ENCODE peak calls at places on chromosomes 6 and 20, in five cellular contexts. C is pancreas, N is sigmoid colon, E is BE2C, D is mesendoderm. G is an unnamed sample.

GRCh38 chr20:1108437-1108920 is 9.9 kb upstream of the PSMF1 start:
- DNase-seq in C (no peak), N (no peak), E (peak), D (peak), G (peak)

GRCh38 chr6:170374571-170375444 is 68.2 kb downstream of the FAM120B start:
- DNase-seq in C (no peak), N (no peak), E (no peak), D (no peak), G (no peak)

GRCh38 chr20:14512856-14513255 is 175.4 kb upstream of the FLRT3 start:
- DNase-seq in C (no peak), N (no peak), E (no peak), D (no peak), G (no peak)

GRCh38 chr6:56244089-56244488 is 3.3 kb downstream of the COL21A1 start:
- DNase-seq in C (no peak), N (no peak), E (no peak), D (no peak), G (no peak)

GRCh38 chr6:44664716-44665115 is 277.2 kb downstream of the CDC5L start:
- DNase-seq in C (no peak), N (no peak), E (peak), D (peak), G (no peak)

GRCh38 chr6:150134280-150134920 is 8.4 kb upstream of the PPP1R14C start:
- DNase-seq in C (no peak), N (no peak), E (no peak), D (no peak), G (no peak)

GRCh38 chr6:132734694-132735236 is 20.9 kb upstream of the VNN1 start:
- DNase-seq in C (peak), N (no peak), E (no peak), D (peak), G (no peak)

GRCh38 chr20:10708342-10709185 is 34.8 kb upstream of the JAG1 start:
- DNase-seq in C (no peak), N (no peak), E (no peak), D (no peak), G (no peak)

GRCh38 chr20:611843-612185 is 1.7 kb upstream of the TCF15 start:
- DNase-seq in C (no peak), N (no peak), E (no peak), D (peak), G (no peak)

GRCh38 chr20:41213150-41213820 is 75.9 kb downstream of the PLCG1 start:
- DNase-seq in C (no peak), N (no peak), E (peak), D (no peak), G (no peak)

GRCh38 chr6:83815631-83816030 is 37.5 kb upstream of the RIPPLY2 start:
- DNase-seq in C (no peak), N (no peak), E (no peak), D (peak), G (no peak)

GRCh38 chr6:87151786-87152527 is 3.4 kb upstream of the ZNF292 start:
- DNase-seq in C (peak), N (peak), E (peak), D (peak), G (peak)

GRCh38 chr20:31740208-31740607 is 1.1 kb downstream of the TPX2 start:
- DNase-seq in C (no peak), N (no peak), E (no peak), D (peak), G (no peak)

GRCh38 chr6:118641042-118641441 is 10.3 kb downstream of the CEP85L start:
- DNase-seq in C (no peak), N (no peak), E (no peak), D (peak), G (no peak)

GRCh38 chr6:166775180-166775922 is 148.3 kb upstream of the RPS6KA2 start:
- DNase-seq in C (peak), N (no peak), E (peak), D (peak), G (peak)

GRCh38 chr6:45616209-45616608 is 238.5 kb upstream of the SUPT3H start:
- DNase-seq in C (no peak), N (no peak), E (no peak), D (no peak), G (no peak)

GRCh38 chr20:61765081-61765870 is 300.4 kb downstream of the TAF4 start:
- DNase-seq in C (no peak), N (peak), E (no peak), D (no peak), G (no peak)

GRCh38 chr6:35024601-35025054 is 116.5 kb downstream of the TCP11 start:
- DNase-seq in C (no peak), N (no peak), E (peak), D (peak), G (peak)

GRCh38 chr20:55390791-55391190 is 614.5 kb downstream of the CBLN4 start:
- DNase-seq in C (no peak), N (no peak), E (no peak), D (no peak), G (no peak)

GRCh38 chr6:89970609-89971337 is 76.5 kb downstream of the GJA10 start:
- DNase-seq in C (peak), N (no peak), E (peak), D (peak), G (no peak)

GRCh38 chr20:49690899-49691620 is 22.6 kb downstream of the B4GALT5 start:
- DNase-seq in C (peak), N (no peak), E (peak), D (no peak), G (no peak)

GRCh38 chr6:150987371-150987828 is 121.9 kb downstream of the MTHFD1L start:
- DNase-seq in C (no peak), N (no peak), E (no peak), D (no peak), G (no peak)

GRCh38 chr6:27582928-27583725 is 110.2 kb upstream of the ZNF184 start:
- DNase-seq in C (no peak), N (no peak), E (peak), D (peak), G (no peak)

GRCh38 chr6:53032853-53033252 is 32.4 kb upstream of the FBXO9 start:
- DNase-seq in C (no peak), N (no peak), E (no peak), D (no peak), G (no peak)
- H3K4me3 ChIP-seq in C (no peak), N (no peak), E (no peak), D (no peak), G (no peak)

DNA sequence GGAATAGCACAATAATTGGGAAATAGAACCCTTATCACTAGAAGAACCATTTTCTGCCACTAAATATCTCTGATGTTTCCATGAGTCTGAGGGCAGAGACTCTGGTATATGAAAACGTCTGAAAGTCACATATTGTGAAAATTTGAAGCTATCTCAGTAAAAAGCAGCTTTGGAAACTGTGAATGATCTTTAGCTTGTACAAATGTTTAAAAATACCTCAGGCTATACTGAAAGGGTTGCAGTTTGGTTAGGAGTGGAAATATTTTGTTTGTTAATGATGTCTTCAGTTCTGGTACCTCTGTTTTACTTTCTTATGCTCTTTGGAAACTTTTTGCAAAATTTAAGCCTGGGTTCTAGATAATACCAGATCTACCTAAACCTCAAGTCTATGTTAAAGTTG is 135.0 kb downstream of the SLC16A10 start:
- DNase-seq in C (no peak), N (no peak), E (no peak), D (no peak), G (no peak)
- H3K4me3 ChIP-seq in C (no peak), N (no peak), E (no peak), D (no peak), G (no peak)

GRCh38 chr6:156773935-156774871 is 3.0 kb upstream of the ARID1B start:
- DNase-seq in C (no peak), N (no peak), E (no peak), D (no peak), G (no peak)
- H3K4me3 ChIP-seq in C (no peak), N (no peak), E (no peak), D (no peak), G (no peak)

DNA sequence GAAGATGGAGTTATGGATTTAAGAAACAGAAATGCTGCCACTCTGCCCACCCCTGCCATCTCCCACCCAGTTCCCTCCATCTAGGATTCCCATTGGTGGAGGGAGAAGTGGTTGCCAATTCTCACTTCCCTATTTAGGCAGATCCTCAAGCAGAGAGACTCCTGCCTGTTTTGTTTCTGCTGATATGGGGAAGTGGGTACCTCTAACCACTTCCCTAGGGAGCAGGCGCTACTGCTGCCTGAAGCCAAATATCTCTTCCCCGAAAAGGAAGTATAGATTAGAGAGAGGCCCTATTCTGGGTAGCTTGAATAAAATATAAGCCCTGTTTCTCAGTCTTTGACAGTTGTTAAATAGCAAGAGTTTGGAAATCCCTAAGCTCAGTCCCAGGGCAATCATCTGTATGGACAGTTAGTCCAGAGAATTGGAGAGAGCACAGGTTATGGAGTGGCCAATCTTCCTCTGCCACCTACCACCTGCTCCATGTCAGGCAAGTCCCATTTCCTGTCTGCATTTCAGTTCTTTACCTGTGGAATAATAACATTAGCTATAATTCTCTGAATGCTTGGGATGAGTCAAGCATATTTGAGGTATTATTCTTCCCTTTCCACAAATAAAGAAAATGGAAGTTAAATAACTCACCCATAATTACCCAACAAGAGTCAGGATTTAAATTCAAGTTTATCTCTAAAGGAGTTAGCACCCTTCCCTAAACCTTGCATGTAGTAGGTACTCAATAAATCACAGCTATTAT is 2.6 kb upstream of the ADGB start:
- DNase-seq in C (no peak), N (no peak), E (no peak), D (no peak), G (no peak)
- H3K4me3 ChIP-seq in C (no peak), N (no peak), E (no peak), D (no peak), G (no peak)

DNA sequence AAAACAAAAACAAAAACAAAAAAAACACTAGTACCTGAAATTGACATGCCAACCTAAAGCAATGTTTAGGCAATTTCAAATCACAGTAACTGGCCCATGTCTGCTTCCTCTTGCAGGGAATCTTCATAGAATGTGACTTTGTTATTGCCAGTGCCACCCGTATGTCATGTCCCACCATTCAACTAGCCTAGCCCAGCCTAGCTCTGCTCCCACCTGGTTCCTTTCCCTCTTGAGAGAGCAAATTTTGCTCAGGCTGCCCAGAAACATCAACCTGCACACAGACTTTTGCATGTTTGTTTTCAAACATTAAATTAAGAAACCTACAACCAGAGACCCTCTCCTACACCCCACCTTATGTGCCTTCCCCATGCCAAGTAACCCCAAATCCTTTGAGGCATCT is 124.8 kb upstream of the SLC2A12 start:
- DNase-seq in C (no peak), N (no peak), E (no peak), D (no peak), G (no peak)
- H3K4me3 ChIP-seq in C (no peak), N (no peak), E (no peak), D (no peak), G (peak)